ENCODE peak calls at places on chromosomes 16 and 17, in six cellular contexts. Y is right cardiac atrium; T is stimulated activated naive CD8-positive, alpha-beta T cell treated with anti-CD3 and anti-CD28 coated beads, Interleukin-15, amount 100 ng/mL, for 72 hours; P is activated B cell treated with CpG ODN at 0.5 μM for 24 hours; J is left cardiac atrium; X is left lobe of liver. F is an unnamed sample.
A peak's percentile ranks its signal among the peaks of the same experiment; 100 is the strongest.

GRCh38 chr16:53415504-53415903 is 18.8 kb upstream of the RBL2 start:
- ATAC-seq in Y (no peak), T (no peak), P (no peak), J (no peak), X (peak; percentile 66), F (no peak)

GRCh38 chr17:27241346-27241946 is 52.5 kb upstream of the WSB1 start:
- ATAC-seq in Y (no peak), T (peak; percentile 68), P (peak; percentile 33), J (no peak), X (no peak), F (peak; percentile 80)

GRCh38 chr17:964881-965280 is 14.7 kb downstream of the NXN start:
- ATAC-seq in Y (peak; percentile 56), T (no peak), P (no peak), J (peak; percentile 47), X (no peak), F (no peak)

GRCh38 chr17:41786227-41787020 is at the start of gene JUP:
- ATAC-seq in Y (peak; percentile 96), T (peak; percentile 94), P (peak; percentile 94), J (peak; percentile 95), X (peak; percentile 94), F (peak; percentile 96)

GRCh38 chr17:74042744-74043486 is 160.6 kb upstream of the RPL38 start:
- ATAC-seq in Y (peak; percentile 43), T (peak; percentile 85), P (no peak), J (no peak), X (no peak), F (peak; percentile 5)

GRCh38 chr17:12034538-12034937 is 13.9 kb downstream of the MAP2K4 start:
- ATAC-seq in Y (no peak), T (no peak), P (no peak), J (no peak), X (peak; percentile 85), F (no peak)

GRCh38 chr17:21295036-21295952 is 10.8 kb downstream of the MAP2K3 start:
- ATAC-seq in Y (peak; percentile 56), T (no peak), P (no peak), J (peak; percentile 11), X (peak; percentile 17), F (no peak)

GRCh38 chr16:88938119-88938932 is 38.7 kb downstream of the CBFA2T3 start:
- ATAC-seq in Y (no peak), T (peak; percentile 38), P (no peak), J (no peak), X (no peak), F (no peak)

GRCh38 chr17:17807440-17807839 is 29.3 kb downstream of the SREBF1 start:
- ATAC-seq in Y (no peak), T (no peak), P (no peak), J (no peak), X (peak; percentile 30), F (no peak)

GRCh38 chr16:83403751-83404150 is 404.0 kb upstream of the HSBP1 start:
- ATAC-seq in Y (no peak), T (no peak), P (no peak), J (no peak), X (no peak), F (no peak)

GRCh38 chr17:78351449-78352006 is 8.3 kb downstream of the SOCS3 start:
- ATAC-seq in Y (peak; percentile 78), T (no peak), P (no peak), J (peak; percentile 72), X (peak; percentile 66), F (no peak)

GRCh38 chr17:14748036-14748715 is 447.3 kb downstream of the HS3ST3B1 start:
- ATAC-seq in Y (peak; percentile 40), T (peak; percentile 92), P (no peak), J (no peak), X (no peak), F (peak; percentile 58)

GRCh38 chr16:69712914-69713581 is 13.3 kb downstream of the NQO1 start:
- ATAC-seq in Y (no peak), T (peak; percentile 42), P (no peak), J (no peak), X (no peak), F (no peak)

GRCh38 chr16:85571563-85571812 is 41.6 kb upstream of the GSE1 start:
- ATAC-seq in Y (no peak), T (no peak), P (no peak), J (no peak), X (no peak), F (no peak)

GRCh38 chr17:8287651-8288335 is 677 bp upstream of the RANGRF start:
- ATAC-seq in Y (no peak), T (no peak), P (no peak), J (no peak), X (peak; percentile 16), F (no peak)

GRCh38 chr16:4316732-4317461 is 1.0 kb downstream of the GLIS2 start:
- ATAC-seq in Y (peak; percentile 58), T (no peak), P (no peak), J (peak; percentile 41), X (peak; percentile 53), F (no peak)

GRCh38 chr16:8996891-8997290 is 33.2 kb upstream of the USP7 start:
- ATAC-seq in Y (no peak), T (no peak), P (no peak), J (no peak), X (no peak), F (no peak)

GRCh38 chr16:48365030-48365600 is 20.1 kb downstream of the SIAH1 start:
- ATAC-seq in Y (peak; percentile 2), T (no peak), P (no peak), J (no peak), X (peak; percentile 5), F (no peak)

GRCh38 chr17:57368637-57369336 is 112.5 kb downstream of the MSI2 start:
- ATAC-seq in Y (peak; percentile 19), T (no peak), P (no peak), J (peak; percentile 35), X (no peak), F (no peak)

GRCh38 chr17:41627316-41628072 is 3.1 kb upstream of the KRT17 start:
- ATAC-seq in Y (no peak), T (no peak), P (no peak), J (no peak), X (no peak), F (no peak)

GRCh38 chr17:36674278-36674650 is 72.9 kb downstream of the MRM1 start:
- ATAC-seq in Y (no peak), T (peak; percentile 94), P (no peak), J (no peak), X (no peak), F (no peak)

GRCh38 chr16:8764486-8765250 is 32.8 kb downstream of the TMEM186 start:
- ATAC-seq in Y (no peak), T (no peak), P (no peak), J (no peak), X (no peak), F (no peak)

GRCh38 chr16:30149250-30149885 is 26.3 kb upstream of the MAPK3 start:
- ATAC-seq in Y (no peak), T (no peak), P (no peak), J (no peak), X (no peak), F (no peak)

GRCh38 chr17:28662527-28662829 is 473 bp downstream of the SUPT6H start:
- ATAC-seq in Y (no peak), T (no peak), P (no peak), J (no peak), X (no peak), F (no peak)

GRCh38 chr17:8332688-8333087 is 7.0 kb upstream of the ODF4 start:
- ATAC-seq in Y (peak; percentile 51), T (no peak), P (no peak), J (peak; percentile 91), X (peak; percentile 63), F (no peak)

F was measured in stimulated activated memory B cell treated with anti-CD40 and anti-IgM and Interleukin-4, amounts not matched to agents 10 μg/mL and 1 μg/mL and 100 μg/mL, for 72 hours.